ENCODE peak calls at places on chromosomes 16 and 17, in six cellular contexts. O is GM10248, K is astrocyte of the spinal cord, L is glutamatergic neuron, Z is cardiac fibroblast, Y is upper lobe of right lung. A is an unnamed sample.

GRCh38 chr16:81661082-81661481 is 118.0 kb upstream of the PLCG2 start:
- DNase-seq in L (no peak), Y (no peak), K (no peak), Z (no peak), O (no peak), A (no peak)

GRCh38 chr16:85688586-85689284 is at the start of gene GINS2:
- DNase-seq in Y (peak; percentile 97), L (peak; percentile 91), K (peak; percentile 91), Z (peak; percentile 93), O (peak; percentile 100), A (peak; percentile 89)

GRCh38 chr17:7889166-7889584 is 586 bp downstream of the CHD3 start:
- DNase-seq in L (peak; percentile 69), Y (peak; percentile 99), O (no peak), Z (peak; percentile 98), K (peak; percentile 85), A (peak; percentile 49)

GRCh38 chr16:23578096-23578830 is 17.9 kb downstream of the NDUFAB1 start:
- DNase-seq in Z (peak; percentile 80), O (no peak), L (no peak), Y (no peak), K (no peak), A (no peak)

GRCh38 chr16:72856797-72857196 is 191.1 kb downstream of the ZFHX3 start:
- DNase-seq in Y (peak; percentile 47), O (peak; percentile 53), K (no peak), Z (no peak), L (peak; percentile 49), A (peak; percentile 33)

GRCh38 chr16:18788828-18789514 is 1.2 kb downstream of the RPS15A start:
- DNase-seq in Y (no peak), O (no peak), L (no peak), K (no peak), Z (no peak), A (no peak)

GRCh38 chr17:59851431-59852375 is 41.0 kb downstream of the TUBD1 start:
- DNase-seq in O (no peak), K (peak; percentile 90), L (no peak), Z (peak; percentile 84), Y (no peak), A (no peak)

GRCh38 chr17:55533611-55534010 is 22.4 kb upstream of the SMIM36 start:
- DNase-seq in Z (peak; percentile 26), O (no peak), Y (no peak), K (no peak), L (no peak), A (no peak)

GRCh38 chr16:51982715-51983680 is 563.9 kb downstream of the TOX3 start:
- DNase-seq in Y (no peak), K (peak; percentile 70), Z (peak; percentile 81), O (peak; percentile 26), L (peak; percentile 21), A (peak; percentile 56)

GRCh38 chr17:68101992-68102758 is 66.6 kb downstream of the KPNA2 start:
- DNase-seq in Y (no peak), O (no peak), K (peak; percentile 13), L (no peak), Z (no peak), A (peak; percentile 9)

GRCh38 chr17:5762191-5762590 is 177.9 kb upstream of the NLRP1 start:
- DNase-seq in K (peak; percentile 36), L (no peak), Y (no peak), Z (no peak), O (no peak), A (no peak)

GRCh38 chr17:13265306-13265705 is 247.5 kb upstream of the ELAC2 start:
- DNase-seq in K (no peak), L (no peak), O (no peak), Y (no peak), Z (no peak), A (no peak)

GRCh38 chr17:42107597-42108576 is 4.6 kb downstream of the DHX58 start:
- DNase-seq in O (peak; percentile 98), Z (peak; percentile 66), L (peak; percentile 95), K (peak; percentile 62), Y (peak; percentile 88), A (peak; percentile 87)

GRCh38 chr17:7323731-7324437 is 5.3 kb downstream of the NEURL4 start:
- DNase-seq in O (peak; percentile 78), L (peak; percentile 86), Z (peak; percentile 51), K (peak; percentile 38), Y (peak; percentile 77), A (peak; percentile 82)

GRCh38 chr17:82031303-82031884 is at the start of gene RAC3:
- DNase-seq in Y (no peak), Z (peak; percentile 36), L (peak; percentile 68), O (peak; percentile 68), K (no peak), A (no peak)

GRCh38 chr17:8963665-8964258 is 1.7 kb downstream of the PIK3R5 start:
- DNase-seq in Y (no peak), L (no peak), Z (no peak), O (no peak), K (no peak), A (no peak)

GRCh38 chr16:50530277-50531236 is 17.6 kb upstream of the NKD1 start:
- DNase-seq in Y (peak; percentile 74), L (no peak), O (no peak), K (no peak), Z (no peak), A (no peak)

GRCh38 chr16:79170565-79171242 is 429.8 kb downstream of the MAF start:
- DNase-seq in Z (peak; percentile 32), O (no peak), L (no peak), K (no peak), Y (no peak), A (no peak)

GRCh38 chr17:11290814-11291213 is 49.8 kb downstream of the SHISA6 start:
- DNase-seq in L (no peak), K (no peak), Y (no peak), Z (no peak), O (no peak), A (no peak)

GRCh38 chr16:10791048-10791447 is 27.5 kb downstream of the TVP23A start:
- DNase-seq in O (peak; percentile 74), Y (no peak), Z (no peak), L (no peak), K (no peak), A (no peak)

GRCh38 chr17:35843698-35844097 is 25.0 kb downstream of the HEATR9 start:
- DNase-seq in O (no peak), K (no peak), Z (no peak), L (no peak), Y (no peak), A (no peak)

GRCh38 chr17:2253768-2254406 is 49.7 kb downstream of the SMG6 start:
- DNase-seq in O (peak; percentile 81), Z (no peak), Y (no peak), L (no peak), K (no peak), A (no peak)

GRCh38 chr16:86387461-86388440 is 122.6 kb upstream of the FOXF1 start:
- DNase-seq in K (peak; percentile 94), Z (peak; percentile 96), L (no peak), Y (no peak), O (no peak), A (no peak)

GRCh38 chr16:57044931-57045693 is 47.3 kb upstream of the CPNE2 start:
- DNase-seq in Z (no peak), Y (no peak), K (no peak), O (no peak), L (no peak), A (no peak)

GRCh38 chr16:8720080-8720966 is 45.9 kb downstream of the ABAT start:
- DNase-seq in Z (no peak), K (no peak), L (peak; percentile 77), O (peak; percentile 37), Y (no peak), A (peak; percentile 18)

GRCh38 chr17:57166803-57167202 is 81.8 kb downstream of the AKAP1 start:
- DNase-seq in O (no peak), L (no peak), K (no peak), Z (no peak), Y (no peak), A (no peak)

GRCh38 chr16:4535627-4536108 is 2.9 kb downstream of the CDIP1 start:
- DNase-seq in K (no peak), L (no peak), O (no peak), Y (peak; percentile 52), Z (no peak), A (no peak)

GRCh38 chr17:40813804-40814203 is 8.6 kb downstream of the KRT10 start:
- DNase-seq in K (no peak), O (no peak), Z (no peak), Y (no peak), L (no peak), A (no peak)

GRCh38 chr17:21286066-21286770 is 1.7 kb downstream of the MAP2K3 start:
- DNase-seq in K (peak; percentile 98), Y (peak; percentile 95), O (no peak), L (no peak), Z (peak; percentile 99), A (peak; percentile 50)
- TF ChIP-seq CTCF in K (no peak), Y (no peak), O (no peak), L (no peak), Z (no peak), A (no peak)

DNA sequence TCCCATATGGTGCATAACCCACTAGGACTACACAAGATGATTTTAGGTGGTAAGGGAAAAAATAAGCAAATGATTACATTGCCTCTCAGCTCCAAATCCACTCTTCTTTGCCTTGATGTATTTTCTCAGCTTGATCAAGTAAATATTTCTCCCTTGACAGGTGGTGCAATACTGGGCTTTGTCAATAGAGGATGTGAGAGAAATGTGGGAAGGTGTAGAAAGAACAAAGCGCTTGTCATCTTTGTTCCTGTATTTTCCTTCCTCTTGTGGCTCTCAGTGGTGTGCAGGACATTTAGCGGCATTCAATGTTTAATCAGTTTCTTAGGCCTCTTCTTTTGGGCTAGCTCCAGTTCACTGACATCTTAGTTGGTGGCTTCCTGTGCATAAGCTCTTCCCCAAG is 1165.8 kb upstream of the GOT2 start:
- DNase-seq in O (no peak), K (no peak), Y (no peak), L (no peak), Z (no peak), A (no peak)
- TF ChIP-seq CTCF in O (no peak), K (no peak), Y (no peak), L (no peak), Z (no peak), A (no peak)

DNA sequence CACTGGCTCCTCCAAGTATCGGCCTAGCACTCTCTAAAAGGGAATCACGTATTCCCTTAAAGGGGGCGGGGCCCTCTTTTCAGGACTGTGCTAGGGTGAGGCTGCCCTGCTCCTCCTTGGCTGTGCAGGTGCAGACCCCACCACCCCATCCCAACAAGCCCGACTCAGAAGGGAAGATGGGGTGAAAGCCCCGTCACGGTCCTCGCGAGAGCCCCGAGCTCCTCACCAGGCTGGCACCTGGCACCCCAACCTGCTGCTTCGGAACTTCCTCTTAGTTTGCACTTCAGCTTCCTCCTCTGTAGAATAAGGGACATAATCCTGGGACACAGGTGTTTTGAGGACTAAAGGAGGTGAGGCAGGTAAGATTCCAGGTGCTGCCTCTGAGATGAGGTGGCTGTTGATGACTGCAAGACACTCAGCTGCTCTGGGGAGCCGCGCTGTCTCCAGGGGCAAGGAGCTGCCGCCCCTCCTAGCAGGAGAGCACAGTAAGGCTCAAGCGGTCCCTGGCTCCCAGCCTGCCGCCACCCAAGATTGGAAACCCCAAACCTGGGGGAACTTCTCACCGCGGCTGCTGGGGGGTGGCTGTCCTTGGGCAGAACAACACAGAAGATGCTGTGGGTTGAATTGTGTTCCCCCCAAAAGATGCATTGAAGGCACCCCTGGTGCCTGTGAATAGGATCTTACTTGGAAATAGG is 88.8 kb downstream of the MGAT5B start:
- DNase-seq in K (no peak), Z (no peak), L (no peak), O (no peak), Y (peak; percentile 29), A (no peak)
- TF ChIP-seq CTCF in K (no peak), Z (no peak), L (no peak), O (no peak), Y (no peak), A (no peak)

GRCh38 chr17:15929941-15930340 is 15.0 kb upstream of the ADORA2B start:
- DNase-seq in K (no peak), O (no peak), L (no peak), Y (peak; percentile 12), Z (no peak), A (no peak)
- TF ChIP-seq CTCF in K (no peak), O (no peak), L (no peak), Y (no peak), Z (no peak), A (no peak)